ENCODE peak calls at places on chromosomes 5 and 9, in four cellular contexts. B is endodermal cell, R is Peyer's patch, Y is right cardiac atrium. U is an unnamed sample.

GRCh38 chr5:160048131-160048530 is 39.2 kb downstream of the TTC1 start:
- DNase-seq in B (no peak), R (no peak), Y (peak; percentile 64), U (no peak)

GRCh38 chr5:7540806-7541205 is 144.9 kb downstream of the ADCY2 start:
- DNase-seq in B (no peak), R (no peak), Y (no peak), U (no peak)

GRCh38 chr9:92608221-92609141 is 61.5 kb downstream of the IPPK start:
- DNase-seq in B (no peak), R (no peak), Y (peak; percentile 67), U (no peak)

GRCh38 chr5:53927668-53928247 is 367.3 kb downstream of the NDUFS4 start:
- DNase-seq in B (no peak), R (no peak), Y (no peak), U (no peak)

GRCh38 chr9:17627641-17628040 is 48.8 kb downstream of the SH3GL2 start:
- DNase-seq in B (no peak), R (no peak), Y (no peak), U (no peak)

GRCh38 chr5:83179966-83180365 is 102.6 kb downstream of the XRCC4 start:
- DNase-seq in B (no peak), R (no peak), Y (no peak), U (no peak)

GRCh38 chr5:156922207-156922792 is 40.7 kb downstream of the TIMD4 start:
- DNase-seq in B (no peak), R (no peak), Y (no peak), U (peak; percentile 16)

GRCh38 chr9:71725590-71726338 is 42.5 kb downstream of the CEMIP2 start:
- DNase-seq in B (no peak), R (no peak), Y (no peak), U (no peak)

GRCh38 chr5:103617090-103617489 is 54.5 kb upstream of the NUDT12 start:
- DNase-seq in B (no peak), R (no peak), Y (no peak), U (no peak)

GRCh38 chr9:10396641-10397040 is 216.2 kb downstream of the PTPRD start:
- DNase-seq in B (no peak), R (no peak), Y (no peak), U (no peak)

GRCh38 chr5:40634593-40634992 is 45.1 kb upstream of the PTGER4 start:
- DNase-seq in B (no peak), R (no peak), Y (no peak), U (no peak)

GRCh38 chr9:109861499-109861898 is 81.5 kb downstream of the PALM2AKAP2 start:
- DNase-seq in B (no peak), R (no peak), Y (peak; percentile 15), U (no peak)

GRCh38 chr5:131671409-131671808 is 36.4 kb upstream of the RAPGEF6 start:
- DNase-seq in B (no peak), R (no peak), Y (no peak), U (no peak)

GRCh38 chr5:118195215-118195614 is 793.1 kb downstream of the DTWD2 start:
- DNase-seq in B (no peak), R (no peak), Y (no peak), U (no peak)

GRCh38 chr5:56175028-56175427 is 58.1 kb downstream of the ANKRD55 start:
- DNase-seq in B (no peak), R (no peak), Y (no peak), U (no peak)

GRCh38 chr5:175246242-175246891 is 197.6 kb downstream of the DRD1 start:
- DNase-seq in B (peak; percentile 52), R (no peak), Y (peak; percentile 14), U (no peak)

GRCh38 chr5:150253416-150254208 is 36.0 kb downstream of the CAMK2A start:
- DNase-seq in B (peak; percentile 74), R (no peak), Y (no peak), U (no peak)

GRCh38 chr5:82234880-82235279 is 43.3 kb downstream of the RPS23 start:
- DNase-seq in B (no peak), R (no peak), Y (no peak), U (no peak)

GRCh38 chr9:79663299-79663698 is 91.5 kb downstream of the TLE4 start:
- DNase-seq in B (no peak), R (no peak), Y (no peak), U (no peak)

GRCh38 chr9:104093162-104093561 is 947 bp upstream of the SMC2 start:
- DNase-seq in B (no peak), R (no peak), Y (no peak), U (no peak)

GRCh38 chr5:73897886-73898285 is 271.9 kb downstream of the ARHGEF28 start:
- DNase-seq in B (no peak), R (no peak), Y (peak; percentile 35), U (no peak)

GRCh38 chr9:95080961-95081658 is 236.4 kb downstream of the FANCC start:
- DNase-seq in B (no peak), R (no peak), Y (no peak), U (no peak)

GRCh38 chr5:71475788-71476384 is 20.4 kb downstream of the BDP1 start:
- DNase-seq in B (no peak), R (no peak), Y (no peak), U (no peak)

GRCh38 chr5:180596668-180597231 is 5.5 kb upstream of the SCGB3A1 start:
- DNase-seq in B (peak; percentile 33), R (no peak), Y (no peak), U (no peak)

GRCh38 chr5:135309391-135310327 is 89.4 kb downstream of the MACROH2A1 start:
- DNase-seq in B (peak; percentile 28), R (no peak), Y (no peak), U (no peak)

GRCh38 chr9:20835364-20836286 is 151.6 kb downstream of the FOCAD start:
- DNase-seq in B (no peak), R (no peak), Y (no peak), U (no peak)

GRCh38 chr5:77210091-77211012 is at the start of gene PDE8B:
- DNase-seq in B (peak; percentile 73), R (no peak), Y (no peak), U (peak; percentile 33)

GRCh38 chr5:160484644-160485043 is 63.0 kb downstream of the PTTG1 start:
- DNase-seq in B (no peak), R (no peak), Y (no peak), U (no peak)

GRCh38 chr5:144189800-144190429 is 19.2 kb downstream of the KCTD16 start:
- DNase-seq in B (no peak), R (peak; percentile 58), Y (no peak), U (peak; percentile 20)
- H3K4me3 ChIP-seq in B (no peak overlapping the region), R (no peak overlapping the region), Y (no peak overlapping the region), U (peak overlapping the region; percentile 18)

DNA sequence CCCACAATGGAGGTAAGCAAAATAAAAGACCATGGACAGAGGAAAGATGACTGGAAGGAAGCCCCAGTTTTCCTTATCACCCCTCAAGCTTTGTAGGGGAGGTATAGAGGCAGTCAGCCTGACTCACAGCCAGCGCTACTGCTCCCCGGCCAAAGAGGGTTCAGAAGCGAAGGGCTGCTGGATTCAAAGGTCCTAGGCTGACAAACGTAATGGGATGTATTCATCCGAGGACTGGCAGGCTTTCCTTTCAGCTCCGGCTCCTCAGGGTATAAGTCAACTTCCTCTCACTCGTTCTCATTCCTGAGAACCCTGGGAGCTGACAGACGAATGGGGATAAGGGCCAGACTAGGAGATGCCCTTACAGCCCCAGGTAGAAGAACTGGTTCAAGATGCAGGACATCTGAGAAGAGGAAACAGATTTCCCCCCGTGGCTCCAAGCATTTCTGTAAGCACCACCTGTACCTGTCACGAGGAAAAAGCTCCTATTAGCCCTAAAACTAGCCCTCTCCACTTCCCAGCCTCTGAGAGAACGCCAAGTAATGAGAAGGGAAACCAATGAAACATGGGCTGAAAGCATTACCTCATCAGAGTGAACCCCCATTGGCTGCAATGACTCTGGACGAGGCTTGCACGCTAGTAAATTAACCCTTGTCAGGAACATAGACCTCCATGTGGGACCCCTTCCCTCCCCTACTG is 22.1 kb upstream of the FAM13B start:
- DNase-seq in B (peak; percentile 62), R (no peak), Y (no peak), U (no peak)
- H3K27ac ChIP-seq in B (no peak overlapping the region), R (no peak overlapping the region), Y (no peak overlapping the region), U (no peak overlapping the region)

DNA sequence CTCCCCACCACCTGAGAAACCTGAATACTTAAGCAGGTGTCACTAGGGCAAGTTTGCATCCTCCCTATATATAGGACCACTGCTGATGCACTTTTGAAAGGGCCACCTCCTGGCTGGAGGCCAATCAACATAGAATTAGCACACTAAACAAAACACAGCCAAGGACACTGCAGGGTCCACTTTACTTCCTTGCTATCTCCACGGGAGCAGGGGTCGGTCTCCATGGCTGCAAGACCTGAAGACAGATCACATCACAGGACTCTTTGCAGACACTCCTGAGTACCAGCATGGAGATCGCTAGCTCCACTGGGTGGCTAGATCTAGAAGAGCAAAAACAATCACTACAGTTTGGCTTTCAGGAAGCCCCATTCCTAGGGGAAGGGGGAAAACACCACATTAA is 72.3 kb downstream of the C9orf153 start:
- DNase-seq in B (peak; percentile 91), R (no peak), Y (no peak), U (no peak)
- H3K9me3 ChIP-seq in B (no peaks in the 10 kb centered on the region), R (no peaks in the 10 kb centered on the region), Y (no peaks in the 10 kb centered on the region), U (no peaks in the 10 kb centered on the region)

GRCh38 chr9:112186695-112187094 is 11.6 kb upstream of the SUSD1 start:
- DNase-seq in B (no peak), R (no peak), Y (no peak), U (no peak)
- H3K4me3 ChIP-seq in B (no peak overlapping the region), R (no peak overlapping the region), Y (no peak overlapping the region), U (no peak overlapping the region)

DNA sequence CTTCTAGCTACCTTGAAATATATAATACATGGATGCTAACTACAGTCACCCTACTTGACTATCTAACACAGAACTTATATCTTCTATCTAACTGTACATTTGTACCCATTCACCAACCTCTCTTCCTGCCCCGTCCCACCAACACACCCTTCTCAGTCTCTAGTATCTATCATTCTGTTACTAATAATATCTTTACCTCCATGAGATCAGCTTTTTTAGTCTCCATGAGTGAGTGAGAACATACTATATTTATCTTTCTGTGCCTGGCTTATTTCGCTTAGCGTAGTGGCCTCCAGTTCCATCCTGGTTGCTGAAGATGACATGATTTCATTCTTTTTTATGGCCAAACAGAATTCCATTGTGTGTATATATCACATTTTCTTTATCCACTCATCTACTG is 37.0 kb downstream of the LIFR start:
- DNase-seq in B (no peak), R (no peak), Y (no peak), U (no peak)
- H3K27ac ChIP-seq in B (no peak overlapping the region), R (no peak overlapping the region), Y (no peak overlapping the region), U (no peak overlapping the region)

GRCh38 chr5:164801910-164802309 is 1296.5 kb downstream of the MAT2B start:
- DNase-seq in B (no peak), R (no peak), Y (no peak), U (no peak)
- H3K9me3 ChIP-seq in B (peaks cover 35% of the 10 kb centered on the region), R (no peaks in the 10 kb centered on the region), Y (peaks cover 5% of the 10 kb centered on the region), U (no peaks in the 10 kb centered on the region)

GRCh38 chr5:57298295-57298984 is 124.6 kb downstream of the GPBP1 start:
- DNase-seq in B (peak; percentile 94), R (peak; percentile 78), Y (peak; percentile 78), U (peak; percentile 79)
- H3K4me3 ChIP-seq in B (no peak overlapping the region), R (no peak overlapping the region), Y (no peak overlapping the region), U (peak overlapping the region; percentile 34)

DNA sequence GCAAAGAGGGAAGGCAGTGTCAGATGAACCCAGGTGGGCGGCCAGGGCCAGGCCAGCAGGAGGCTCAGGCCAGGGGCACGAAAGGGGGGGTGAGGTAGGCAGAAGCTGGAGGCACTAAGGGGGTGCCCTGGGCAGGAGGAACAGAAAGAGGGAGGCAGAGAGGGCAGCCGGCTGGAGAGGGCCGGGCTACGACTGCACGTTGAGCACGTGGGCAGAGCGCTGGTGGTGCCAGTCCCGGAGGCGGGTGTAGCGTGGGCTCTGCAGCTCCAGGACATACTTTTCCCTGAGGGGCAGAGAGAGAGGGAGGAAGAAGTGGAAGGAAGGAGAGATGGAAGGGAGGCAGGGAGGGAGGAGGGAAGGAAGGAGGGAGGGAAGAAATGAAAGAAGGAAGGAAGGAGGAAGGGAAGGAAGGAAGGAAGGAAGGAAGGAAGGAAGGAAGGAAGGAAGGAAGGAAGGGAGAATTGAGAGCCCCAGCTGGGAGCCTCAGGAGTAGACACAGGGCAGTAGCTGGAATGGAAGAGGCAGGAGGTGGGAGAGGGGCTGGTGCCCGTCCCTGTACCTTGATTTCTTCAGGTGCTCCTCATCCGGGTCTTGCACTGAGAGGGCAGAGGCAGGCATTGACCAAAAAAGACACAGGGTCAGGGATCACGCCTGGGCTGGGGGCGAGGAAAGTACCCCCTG is 7.0 kb downstream of the PDLIM7 start:
- DNase-seq in B (no peak), R (no peak), Y (no peak), U (no peak)
- H3K27ac ChIP-seq in B (no peak overlapping the region), R (peak overlapping the region; percentile 90), Y (no peak overlapping the region), U (no peak overlapping the region)